ENCODE peak calls at places on chromosomes 7 and 10, in seven cellular contexts. One of them, this sample, is unnamed. For H4K20me1, the result is how much of the 10 kb centered on the place peaks cover.

GRCh38 chr10:88232978-88233537 is 350.1 kb downstream of the RNLS start:
- DNase-seq in OCI-LY7: no peak
- DNase-seq in GM23338: no peak
- DNase-seq in fibroblast of lung: no peak
- DNase-seq in SK-N-SH: peak
- DNase-seq in MM.1S: no peak
- DNase-seq in PC-3: no peak
- DNase-seq in this sample: peak

GRCh38 chr10:89144836-89145235 is 62.3 kb downstream of the CH25H start:
- DNase-seq in OCI-LY7: no peak
- DNase-seq in GM23338: no peak
- DNase-seq in fibroblast of lung: no peak
- DNase-seq in SK-N-SH: no peak
- DNase-seq in MM.1S: no peak
- DNase-seq in PC-3: no peak
- DNase-seq in this sample: no peak

GRCh38 chr10:87095241-87095945 is 387 bp downstream of the SHLD2 start:
- DNase-seq in OCI-LY7: peak
- DNase-seq in GM23338: peak
- DNase-seq in fibroblast of lung: peak
- DNase-seq in SK-N-SH: peak
- DNase-seq in MM.1S: peak
- DNase-seq in PC-3: peak
- DNase-seq in this sample: peak

GRCh38 chr10:75733135-75733890 is 301.9 kb downstream of the LRMDA start:
- DNase-seq in OCI-LY7: no peak
- DNase-seq in GM23338: no peak
- DNase-seq in fibroblast of lung: no peak
- DNase-seq in SK-N-SH: no peak
- DNase-seq in MM.1S: no peak
- DNase-seq in PC-3: no peak
- DNase-seq in this sample: no peak

GRCh38 chr10:104297697-104298660 is 29.0 kb downstream of the GSTO2 start:
- DNase-seq in OCI-LY7: peak
- DNase-seq in GM23338: peak
- DNase-seq in fibroblast of lung: peak
- DNase-seq in SK-N-SH: no peak
- DNase-seq in MM.1S: no peak
- DNase-seq in PC-3: no peak
- DNase-seq in this sample: peak

GRCh38 chr10:31758495-31758894 is 170.1 kb downstream of the ARHGAP12 start:
- DNase-seq in OCI-LY7: no peak
- DNase-seq in GM23338: no peak
- DNase-seq in fibroblast of lung: no peak
- DNase-seq in SK-N-SH: no peak
- DNase-seq in MM.1S: no peak
- DNase-seq in PC-3: no peak
- DNase-seq in this sample: no peak

GRCh38 chr10:6782378-6782777 is 202.3 kb upstream of the PRKCQ start:
- DNase-seq in OCI-LY7: no peak
- DNase-seq in GM23338: no peak
- DNase-seq in fibroblast of lung: no peak
- DNase-seq in SK-N-SH: no peak
- DNase-seq in MM.1S: no peak
- DNase-seq in PC-3: no peak
- DNase-seq in this sample: no peak

GRCh38 chr10:124743188-124744046 is 761 bp downstream of the FAM53B start:
- DNase-seq in OCI-LY7: peak
- DNase-seq in GM23338: peak
- DNase-seq in fibroblast of lung: peak
- DNase-seq in SK-N-SH: peak
- DNase-seq in MM.1S: peak
- DNase-seq in PC-3: peak
- DNase-seq in this sample: peak

GRCh38 chr7:100874300-100874576 is 665 bp upstream of the SRRT start:
- DNase-seq in OCI-LY7: no peak
- DNase-seq in GM23338: peak
- DNase-seq in fibroblast of lung: no peak
- DNase-seq in SK-N-SH: peak
- DNase-seq in MM.1S: no peak
- DNase-seq in PC-3: no peak
- DNase-seq in this sample: no peak

GRCh38 chr7:140159487-140159886 is 17.3 kb downstream of the KDM7A start:
- DNase-seq in OCI-LY7: no peak
- DNase-seq in GM23338: no peak
- DNase-seq in fibroblast of lung: peak
- DNase-seq in SK-N-SH: peak
- DNase-seq in MM.1S: no peak
- DNase-seq in PC-3: no peak
- DNase-seq in this sample: no peak

GRCh38 chr10:93413252-93413689 is 68.9 kb downstream of the MYOF start:
- DNase-seq in OCI-LY7: no peak
- DNase-seq in GM23338: no peak
- DNase-seq in fibroblast of lung: no peak
- DNase-seq in SK-N-SH: no peak
- DNase-seq in MM.1S: no peak
- DNase-seq in PC-3: no peak
- DNase-seq in this sample: no peak

GRCh38 chr7:99557196-99557607 is 1.2 kb upstream of the ZNF655 start:
- DNase-seq in OCI-LY7: peak
- DNase-seq in GM23338: no peak
- DNase-seq in fibroblast of lung: no peak
- DNase-seq in SK-N-SH: no peak
- DNase-seq in MM.1S: no peak
- DNase-seq in PC-3: no peak
- DNase-seq in this sample: peak

GRCh38 chr7:5532520-5533335 is 109.1 kb upstream of the TNRC18 start:
- DNase-seq in OCI-LY7: peak
- DNase-seq in GM23338: peak
- DNase-seq in fibroblast of lung: no peak
- DNase-seq in SK-N-SH: peak
- DNase-seq in MM.1S: peak
- DNase-seq in PC-3: no peak
- DNase-seq in this sample: peak

GRCh38 chr7:106312906-106313305 is 28.1 kb upstream of the NAMPT start:
- DNase-seq in OCI-LY7: no peak
- DNase-seq in GM23338: no peak
- DNase-seq in fibroblast of lung: peak
- DNase-seq in SK-N-SH: no peak
- DNase-seq in MM.1S: no peak
- DNase-seq in PC-3: peak
- DNase-seq in this sample: no peak

GRCh38 chr7:12017046-12017445 is 185.0 kb upstream of the THSD7A start:
- DNase-seq in OCI-LY7: no peak
- DNase-seq in GM23338: no peak
- DNase-seq in fibroblast of lung: no peak
- DNase-seq in SK-N-SH: no peak
- DNase-seq in MM.1S: no peak
- DNase-seq in PC-3: no peak
- DNase-seq in this sample: no peak

GRCh38 chr7:127881564-127881963 is 149.7 kb downstream of the LRRC4 start:
- DNase-seq in OCI-LY7: no peak
- DNase-seq in GM23338: no peak
- DNase-seq in fibroblast of lung: no peak
- DNase-seq in SK-N-SH: no peak
- DNase-seq in MM.1S: no peak
- DNase-seq in PC-3: no peak
- DNase-seq in this sample: no peak

GRCh38 chr7:107742678-107743566 is 1.0 kb upstream of the CBLL1 start:
- DNase-seq in OCI-LY7: no peak
- DNase-seq in GM23338: peak
- DNase-seq in fibroblast of lung: no peak
- DNase-seq in SK-N-SH: peak
- DNase-seq in MM.1S: no peak
- DNase-seq in PC-3: no peak
- DNase-seq in this sample: peak

GRCh38 chr7:5767066-5767465 is 14.4 kb downstream of the RNF216 start:
- DNase-seq in OCI-LY7: no peak
- DNase-seq in GM23338: no peak
- DNase-seq in fibroblast of lung: no peak
- DNase-seq in SK-N-SH: no peak
- DNase-seq in MM.1S: no peak
- DNase-seq in PC-3: peak
- DNase-seq in this sample: no peak

GRCh38 chr10:26841733-26842317 is 18.9 kb downstream of the ABI1 start:
- DNase-seq in OCI-LY7: no peak
- DNase-seq in GM23338: no peak
- DNase-seq in fibroblast of lung: no peak
- DNase-seq in SK-N-SH: no peak
- DNase-seq in MM.1S: peak
- DNase-seq in PC-3: no peak
- DNase-seq in this sample: no peak

DNA sequence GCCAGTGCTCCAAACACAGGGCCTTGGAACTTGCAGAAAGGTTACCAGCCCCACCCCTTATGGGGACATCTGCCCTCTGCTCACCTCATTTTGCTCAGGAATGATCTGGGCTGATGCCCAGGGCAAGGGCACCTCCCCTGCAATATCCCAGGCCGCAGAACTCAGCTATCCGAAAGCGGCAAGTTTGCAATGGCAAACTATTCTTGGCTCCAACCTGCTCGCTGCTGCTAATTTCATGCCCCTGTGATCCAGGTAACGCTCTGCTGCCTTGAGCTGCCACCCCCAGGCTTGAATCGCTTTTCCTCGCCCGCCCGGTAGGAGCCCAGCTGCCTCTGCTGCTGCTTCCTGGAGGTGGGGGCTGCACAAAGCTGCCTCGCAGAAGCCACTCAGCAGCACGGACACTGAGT is 18.2 kb downstream of the SLC29A3 start:
- DNase-seq in OCI-LY7: no peak
- DNase-seq in GM23338: peak
- DNase-seq in fibroblast of lung: no peak
- DNase-seq in SK-N-SH: no peak
- DNase-seq in MM.1S: no peak
- DNase-seq in PC-3: no peak
- DNase-seq in this sample: no peak
- H3K4me2 ChIP-seq in OCI-LY7: no peak
- H3K4me2 ChIP-seq in GM23338: no peak
- H3K4me2 ChIP-seq in fibroblast of lung: no peak
- H3K4me2 ChIP-seq in SK-N-SH: no peak
- H3K4me2 ChIP-seq in MM.1S: no peak
- H3K4me2 ChIP-seq in PC-3: no peak
- H3K4me2 ChIP-seq in this sample: no peak

GRCh38 chr7:29815181-29816105 is 9.1 kb downstream of the WIPF3 start:
- DNase-seq in OCI-LY7: no peak
- DNase-seq in GM23338: no peak
- DNase-seq in fibroblast of lung: no peak
- DNase-seq in SK-N-SH: no peak
- DNase-seq in MM.1S: no peak
- DNase-seq in PC-3: no peak
- DNase-seq in this sample: no peak
- TF ChIP-seq CTCF in OCI-LY7: no peak
- TF ChIP-seq CTCF in GM23338: peak
- TF ChIP-seq CTCF in fibroblast of lung: no peak
- TF ChIP-seq CTCF in SK-N-SH: no peak
- TF ChIP-seq CTCF in MM.1S: no peak
- TF ChIP-seq CTCF in PC-3: no peak
- TF ChIP-seq CTCF in this sample: no peak

DNA sequence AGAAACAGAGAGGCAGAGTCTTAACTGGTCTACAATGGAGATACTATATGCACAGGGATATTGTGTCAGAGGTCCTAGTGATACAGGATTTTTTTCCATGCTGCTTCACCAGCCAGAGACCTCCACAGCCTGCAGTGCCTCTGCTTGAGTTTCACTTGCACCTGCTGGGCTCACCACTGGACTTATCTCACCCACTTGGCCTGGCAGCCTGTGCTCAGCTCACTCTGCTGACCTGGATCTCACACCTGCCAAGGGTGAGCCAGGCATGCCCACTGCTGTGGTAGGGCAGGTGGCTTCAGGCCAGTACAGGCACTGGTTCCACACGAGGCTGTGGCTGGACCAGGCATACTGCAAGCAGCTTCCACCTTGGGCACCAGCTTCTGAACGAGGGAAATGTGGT is 36.6 kb downstream of the PNLIPRP3 start:
- DNase-seq in OCI-LY7: no peak
- DNase-seq in GM23338: no peak
- DNase-seq in fibroblast of lung: no peak
- DNase-seq in SK-N-SH: no peak
- DNase-seq in MM.1S: peak
- DNase-seq in PC-3: no peak
- DNase-seq in this sample: no peak
- H4K20me1 ChIP-seq in OCI-LY7: under half
- H4K20me1 ChIP-seq in GM23338: under half
- H4K20me1 ChIP-seq in fibroblast of lung: under half
- H4K20me1 ChIP-seq in SK-N-SH: under half
- H4K20me1 ChIP-seq in MM.1S: under half
- H4K20me1 ChIP-seq in PC-3: under half
- H4K20me1 ChIP-seq in this sample: under half

DNA sequence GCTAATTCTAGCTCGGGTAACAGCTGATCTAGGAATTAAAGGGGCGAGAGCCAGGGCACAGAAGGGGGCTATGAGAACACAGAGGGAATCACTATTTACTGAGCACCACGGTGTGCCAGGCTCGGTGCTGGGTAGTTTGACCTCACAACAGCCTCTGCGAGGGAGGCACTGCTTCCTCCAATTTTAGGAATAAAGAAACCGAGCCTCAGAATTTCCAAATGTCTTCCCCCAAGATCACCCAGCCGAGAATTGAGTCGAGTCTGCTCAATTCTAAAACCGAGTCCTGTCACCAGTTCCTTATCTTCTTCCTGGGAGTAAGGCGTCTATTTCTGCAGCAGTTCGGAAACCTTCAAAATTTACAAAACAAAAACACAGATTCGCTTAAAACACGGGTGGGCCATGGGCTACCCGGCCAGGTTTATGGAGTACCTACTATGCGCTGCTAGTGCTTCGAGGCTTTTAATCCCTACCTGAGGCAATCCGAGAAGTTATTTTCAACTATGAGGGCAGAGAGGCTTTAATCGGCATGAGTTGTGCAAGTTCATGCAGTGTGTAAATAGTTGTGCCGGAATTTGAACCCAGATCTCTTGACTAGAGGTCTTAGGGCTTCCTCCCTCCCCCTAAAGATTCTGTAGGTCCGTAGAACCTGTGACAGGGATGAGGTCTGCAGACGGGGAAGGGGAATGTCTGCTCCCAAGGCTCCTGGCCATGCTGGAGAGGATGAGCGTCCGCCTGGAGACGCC is 873 bp upstream of the HMX2 start:
- DNase-seq in OCI-LY7: no peak
- DNase-seq in GM23338: no peak
- DNase-seq in fibroblast of lung: no peak
- DNase-seq in SK-N-SH: no peak
- DNase-seq in MM.1S: no peak
- DNase-seq in PC-3: no peak
- DNase-seq in this sample: no peak
- H3K4me2 ChIP-seq in OCI-LY7: peak
- H3K4me2 ChIP-seq in GM23338: peak
- H3K4me2 ChIP-seq in fibroblast of lung: no peak
- H3K4me2 ChIP-seq in SK-N-SH: no peak
- H3K4me2 ChIP-seq in MM.1S: no peak
- H3K4me2 ChIP-seq in PC-3: no peak
- H3K4me2 ChIP-seq in this sample: peak

GRCh38 chr7:79011921-79012320 is 441.5 kb downstream of the MAGI2 start:
- DNase-seq in OCI-LY7: no peak
- DNase-seq in GM23338: no peak
- DNase-seq in fibroblast of lung: no peak
- DNase-seq in SK-N-SH: no peak
- DNase-seq in MM.1S: no peak
- DNase-seq in PC-3: no peak
- DNase-seq in this sample: no peak

GRCh38 chr7:79008786-79009185 is 444.7 kb downstream of the MAGI2 start:
- DNase-seq in OCI-LY7: no peak
- DNase-seq in GM23338: no peak
- DNase-seq in fibroblast of lung: no peak
- DNase-seq in SK-N-SH: no peak
- DNase-seq in MM.1S: no peak
- DNase-seq in PC-3: no peak
- DNase-seq in this sample: no peak

GRCh38 chr7:79009647-79010046 is 443.8 kb downstream of the MAGI2 start:
- DNase-seq in OCI-LY7: no peak
- DNase-seq in GM23338: no peak
- DNase-seq in fibroblast of lung: no peak
- DNase-seq in SK-N-SH: no peak
- DNase-seq in MM.1S: no peak
- DNase-seq in PC-3: no peak
- DNase-seq in this sample: no peak
- TF ChIP-seq CTCF in OCI-LY7: no peak
- TF ChIP-seq CTCF in GM23338: no peak
- TF ChIP-seq CTCF in fibroblast of lung: no peak
- TF ChIP-seq CTCF in SK-N-SH: no peak
- TF ChIP-seq CTCF in MM.1S: no peak
- TF ChIP-seq CTCF in PC-3: no peak
- TF ChIP-seq CTCF in this sample: no peak

This sample was measured in neural progenitor cell.